ENCODE peak calls at places on chromosomes 5 and 9, in seven cellular contexts. A is CD8-positive, alpha-beta T cell; V is tibial artery; E is GM23338; R is ovary; K is A673; X is mesenchymal stem cell. C is an unnamed sample.

GRCh38 chr9:128713411-128713780 is 10.5 kb downstream of the ZDHHC12 start:
- DNase-seq in A (no peak), V (no peak), E (no peak), R (no peak), K (no peak), X (no peak), C (no peak)

GRCh38 chr5:176817864-176818377 is 7.6 kb downstream of the UNC5A start:
- DNase-seq in A (no peak), V (no peak), E (peak; percentile 83), R (no peak), K (peak; percentile 47), X (peak; percentile 26), C (no peak)

GRCh38 chr5:128237504-128237903 is 153.9 kb downstream of the SLC12A2 start:
- DNase-seq in A (no peak), V (no peak), E (no peak), R (no peak), K (no peak), X (no peak), C (no peak)

GRCh38 chr5:114790403-114790792 is 379.3 kb downstream of the TRIM36 start:
- DNase-seq in A (no peak), V (no peak), E (no peak), R (no peak), K (no peak), X (no peak), C (no peak)

GRCh38 chr9:133943781-133944745 is 48.1 kb downstream of the VAV2 start:
- DNase-seq in A (no peak), V (no peak), E (no peak), R (no peak), K (no peak), X (no peak), C (no peak)

GRCh38 chr9:116432051-116432450 is 255.1 kb upstream of the TRIM32 start:
- DNase-seq in A (no peak), V (no peak), E (no peak), R (no peak), K (no peak), X (peak; percentile 62), C (no peak)

GRCh38 chr5:154449786-154450185 is 4.0 kb downstream of the SAP30L start:
- DNase-seq in A (no peak), V (no peak), E (no peak), R (no peak), K (no peak), X (peak; percentile 37), C (no peak)

GRCh38 chr9:109107402-109108240 is 12.1 kb downstream of the TMEM245 start:
- DNase-seq in A (no peak), V (no peak), E (no peak), R (peak; percentile 37), K (no peak), X (peak; percentile 79), C (no peak)

GRCh38 chr9:130675396-130675795 is 11.0 kb downstream of the PRDM12 start:
- DNase-seq in A (no peak), V (no peak), E (no peak), R (no peak), K (no peak), X (no peak), C (no peak)

GRCh38 chr5:143086851-143087637 is 316.4 kb downstream of the NR3C1 start:
- DNase-seq in A (no peak), V (no peak), E (peak; percentile 35), R (no peak), K (peak; percentile 11), X (peak; percentile 57), C (no peak)

GRCh38 chr9:127033784-127034183 is 88.7 kb downstream of the ANGPTL2 start:
- DNase-seq in A (no peak), V (no peak), E (no peak), R (no peak), K (no peak), X (no peak), C (no peak)

GRCh38 chr5:66967826-66968262 is 228.8 kb downstream of the CD180 start:
- DNase-seq in A (no peak), V (no peak), E (no peak), R (no peak), K (no peak), X (peak; percentile 51), C (no peak)

GRCh38 chr9:135951889-135952663 is 9.1 kb downstream of the UBAC1 start:
- DNase-seq in A (no peak), V (no peak), E (no peak), R (no peak), K (no peak), X (peak; percentile 86), C (no peak)

GRCh38 chr5:55636177-55636576 is 75.9 kb downstream of the SLC38A9 start:
- DNase-seq in A (no peak), V (no peak), E (no peak), R (no peak), K (no peak), X (peak; percentile 40), C (no peak)

DNA sequence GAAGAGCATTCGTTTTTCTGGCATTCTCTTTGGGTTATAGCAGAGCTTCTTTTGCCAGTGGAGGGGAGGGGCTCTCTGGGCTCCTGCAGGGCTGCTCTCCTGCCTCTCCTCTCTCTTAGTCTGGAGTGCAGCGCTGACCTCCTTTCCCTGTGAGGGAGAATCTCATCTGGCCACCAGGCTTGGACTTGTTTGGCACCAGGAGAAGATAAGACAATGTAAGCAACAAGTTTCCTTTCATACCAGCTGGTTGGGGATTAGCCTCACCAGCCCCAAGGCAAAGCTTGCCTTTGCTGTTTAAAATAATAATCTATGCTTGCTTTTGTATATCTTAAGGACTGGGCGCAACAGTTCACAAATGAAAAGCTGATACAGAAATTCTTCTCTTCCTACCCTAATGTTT is 196.4 kb downstream of the TLE4 start:
- DNase-seq in A (no peak), V (no peak), E (no peak), R (peak; percentile 27), K (no peak), X (peak; percentile 38), C (no peak)
- H3K4me1 ChIP-seq in A (no peaks in the 10 kb centered on the region), V (no peaks in the 10 kb centered on the region), E (no peaks in the 10 kb centered on the region), R (peaks cover 6% of the 10 kb centered on the region), K (no peaks in the 10 kb centered on the region), X (peaks cover 4% of the 10 kb centered on the region), C (peaks cover 2% of the 10 kb centered on the region)

DNA sequence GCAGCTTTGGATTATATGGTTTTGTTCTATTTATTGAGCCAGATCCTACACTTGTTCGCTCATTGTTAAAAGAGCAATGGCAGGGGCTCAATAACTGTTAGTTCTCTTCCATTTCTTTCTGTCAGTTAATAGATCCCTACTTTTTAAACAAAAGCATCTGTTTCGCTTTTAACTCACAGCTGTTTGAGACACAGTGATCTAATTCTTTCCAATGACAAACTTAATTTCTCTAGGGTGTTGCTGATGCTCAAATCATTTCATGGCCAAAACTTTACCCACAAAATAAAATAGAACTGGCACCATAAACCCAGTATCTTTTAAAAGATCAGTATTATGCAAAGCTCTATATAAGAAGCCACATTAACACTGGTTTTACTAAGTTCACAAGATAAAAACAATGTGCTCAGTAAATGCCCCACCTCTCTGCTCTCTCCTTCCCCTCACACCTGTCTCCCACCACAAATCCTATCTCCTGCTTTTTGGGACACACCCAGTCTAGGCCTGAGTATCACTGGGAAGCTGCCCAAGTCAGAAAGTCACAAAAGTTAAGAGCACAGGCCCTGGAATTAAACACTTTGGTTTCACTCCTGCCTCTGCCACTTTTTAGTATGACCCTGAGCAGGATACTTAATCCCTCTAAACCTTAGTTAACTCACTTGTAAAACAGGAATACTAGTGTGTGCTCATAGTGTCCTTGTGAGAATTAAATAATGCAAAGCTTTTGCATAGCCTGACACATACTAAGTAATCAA is 11.4 kb downstream of the C5 start:
- DNase-seq in A (no peak), V (no peak), E (no peak), R (no peak), K (no peak), X (no peak), C (no peak)
- H3K4me3 ChIP-seq in A (no peak overlapping the region), V (no peak overlapping the region), E (no peak overlapping the region), R (no peak overlapping the region), K (no peak overlapping the region), X (no peak overlapping the region), C (no peak overlapping the region)

GRCh38 chr5:139658501-139658927 is 10.4 kb downstream of the CXXC5 start:
- DNase-seq in A (no peak), V (no peak), E (no peak), R (no peak), K (peak; percentile 84), X (peak; percentile 65), C (no peak)

GRCh38 chr5:139660916-139661814 is 13.0 kb downstream of the CXXC5 start:
- DNase-seq in A (no peak), V (peak; percentile 96), E (peak; percentile 44), R (peak; percentile 73), K (peak; percentile 78), X (peak; percentile 97), C (peak; percentile 81)

GRCh38 chr5:139659673-139660072 is 11.5 kb downstream of the CXXC5 start:
- DNase-seq in A (no peak), V (no peak), E (peak; percentile 63), R (no peak), K (peak; percentile 80), X (peak; percentile 43), C (no peak)

GRCh38 chr5:139658928-139659667 is 10.9 kb downstream of the CXXC5 start:
- DNase-seq in A (no peak), V (peak; percentile 71), E (peak; percentile 57), R (no peak), K (peak; percentile 83), X (peak; percentile 96), C (no peak)

DNA sequence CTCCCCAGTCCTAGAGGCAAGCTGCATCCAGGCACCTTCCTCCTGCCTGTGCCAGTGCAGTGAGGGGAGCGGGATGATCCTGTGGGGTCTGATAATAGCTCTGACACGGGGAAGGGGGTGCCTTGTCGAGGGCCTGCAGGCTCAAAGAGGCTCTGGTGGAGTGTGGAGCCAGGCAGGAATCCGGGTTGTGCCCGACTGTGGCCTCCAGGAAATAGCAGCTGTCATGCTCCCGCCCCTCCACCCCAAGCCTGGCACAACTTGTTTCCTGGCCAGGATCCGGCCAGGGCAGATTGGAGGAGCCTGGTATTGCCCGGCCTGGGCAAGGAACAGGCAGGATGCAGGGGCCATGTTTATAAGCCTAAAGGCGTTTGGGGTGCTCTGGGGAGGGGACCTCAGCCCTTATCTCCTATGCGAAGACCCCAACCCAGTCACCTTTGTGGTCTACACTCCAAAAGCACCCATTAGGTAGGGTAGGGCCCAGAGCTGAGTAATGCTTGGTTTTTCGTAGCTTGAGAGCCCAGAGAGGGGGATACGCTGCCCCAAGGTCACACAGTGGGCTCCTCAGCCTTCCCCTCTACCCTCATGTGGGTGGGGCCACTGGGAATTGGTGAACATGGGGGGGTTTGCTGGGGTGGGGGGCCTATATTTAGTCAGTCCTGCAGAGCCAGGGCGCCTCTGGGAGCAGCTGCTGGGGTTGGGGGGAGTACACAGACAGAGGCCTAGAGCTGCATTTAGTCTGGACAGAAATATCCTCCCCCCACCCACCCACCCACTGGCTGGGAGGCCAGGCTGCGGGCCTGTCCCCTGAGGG is 12.2 kb downstream of the CXXC5 start:
- DNase-seq in A (no peak), V (peak; percentile 84), E (no peak), R (no peak), K (no peak), X (peak; percentile 42), C (peak; percentile 85)
- H3K4me1 ChIP-seq in A (peaks cover 8% of the 10 kb centered on the region), V (peaks cover 7% of the 10 kb centered on the region), E (peaks cover 51% of the 10 kb centered on the region), R (peaks cover 20% of the 10 kb centered on the region), K (peaks cover 78% of the 10 kb centered on the region), X (peaks cover 88% of the 10 kb centered on the region), C (peaks cover 24% of the 10 kb centered on the region)

GRCh38 chr5:35904443-35905132 is 33.8 kb downstream of the CAPSL start:
- DNase-seq in A (no peak), V (no peak), E (no peak), R (no peak), K (no peak), X (no peak), C (no peak)

GRCh38 chr5:35908814-35909213 is 29.6 kb downstream of the CAPSL start:
- DNase-seq in A (no peak), V (no peak), E (no peak), R (no peak), K (no peak), X (no peak), C (no peak)

GRCh38 chr5:35903631-35904203 is 34.7 kb downstream of the CAPSL start:
- DNase-seq in A (no peak), V (no peak), E (no peak), R (no peak), K (no peak), X (no peak), C (no peak)

GRCh38 chr5:35908266-35908665 is 30.2 kb downstream of the CAPSL start:
- DNase-seq in A (no peak), V (no peak), E (peak; percentile 9), R (no peak), K (peak; percentile 46), X (no peak), C (no peak)
- H3K4me3 ChIP-seq in A (no peak overlapping the region), V (no peak overlapping the region), E (no peak overlapping the region), R (no peak overlapping the region), K (no peak overlapping the region), X (no peak overlapping the region), C (no peak overlapping the region)

C was measured in lung.